ENCODE peak calls at places on chromosome X, in ten cellular contexts. C is GM20000, S is GM12865, F is A673, E is astrocyte of the spinal cord, I is SK-N-SH, G is esophagus muscularis mucosa, T is neural crest cell, J is cardiac fibroblast, Q is IMR-90. D is an unnamed sample.

GRCh38 chrX:93874554-93874953 is 200.5 kb downstream of the FAM133A start:
- DNase-seq in J (peak; percentile 2), S (peak; percentile 1), F (peak; percentile 51), C (no peak), I (peak; percentile 16), Q (no peak), T (peak; percentile 65), E (no peak), G (no peak), D (no peak)

GRCh38 chrX:148691456-148691855 is 191.0 kb downstream of the AFF2 start:
- DNase-seq in E (peak; percentile 3), I (no peak), T (no peak), Q (no peak), S (no peak), F (no peak), J (no peak), G (no peak), C (no peak), D (no peak)

GRCh38 chrX:20252392-20253231 is 14.1 kb downstream of the RPS6KA3 start:
- DNase-seq in E (peak; percentile 44), I (peak; percentile 35), F (peak; percentile 68), G (no peak), J (peak; percentile 57), T (peak; percentile 37), Q (peak; percentile 45), S (peak; percentile 62), C (no peak), D (peak; percentile 72)

GRCh38 chrX:69060631-69061408 is 104.4 kb downstream of the PJA1 start:
- DNase-seq in J (peak; percentile 68), E (peak; percentile 34), Q (peak; percentile 31), T (peak; percentile 21), G (no peak), C (peak; percentile 20), I (no peak), F (no peak), S (no peak), D (no peak)

GRCh38 chrX:24838624-24839023 is 144.9 kb downstream of the POLA1 start:
- DNase-seq in I (peak; percentile 7), T (peak; percentile 27), E (peak; percentile 50), S (peak; percentile 26), J (peak; percentile 49), C (peak; percentile 1), Q (peak; percentile 50), G (no peak), F (peak; percentile 72), D (peak; percentile 12)

GRCh38 chrX:43693602-43694406 is 37.7 kb downstream of the MAOA start:
- DNase-seq in S (no peak), E (peak; percentile 41), T (no peak), Q (no peak), F (no peak), J (no peak), C (no peak), I (no peak), G (no peak), D (no peak)

GRCh38 chrX:150017868-150018267 is 79.6 kb upstream of the EOLA2 start:
- DNase-seq in F (no peak), E (no peak), G (no peak), I (no peak), S (no peak), J (no peak), C (no peak), T (no peak), Q (no peak), D (no peak)

GRCh38 chrX:105483011-105483410 is 262.5 kb upstream of the TEX13A start:
- DNase-seq in F (no peak), T (no peak), I (no peak), E (peak; percentile 58), C (no peak), S (no peak), Q (peak; percentile 0), J (peak; percentile 69), G (no peak), D (no peak)

GRCh38 chrX:110394653-110395052 is 36.0 kb downstream of the RTL9 start:
- DNase-seq in G (no peak), E (peak; percentile 58), J (peak; percentile 37), S (no peak), I (no peak), Q (peak; percentile 86), T (no peak), F (no peak), C (no peak), D (no peak)

GRCh38 chrX:31546130-31546529 is 474.3 kb upstream of the FTHL17 start:
- DNase-seq in E (peak; percentile 79), G (no peak), F (peak; percentile 80), J (peak; percentile 78), T (no peak), C (no peak), I (no peak), S (no peak), Q (peak; percentile 76), D (no peak)

GRCh38 chrX:22300130-22300529 is 27.4 kb downstream of the CBLL2 start:
- DNase-seq in J (peak; percentile 56), C (no peak), E (peak; percentile 71), S (no peak), G (no peak), F (peak; percentile 48), T (no peak), Q (peak; percentile 67), I (peak; percentile 19), D (peak; percentile 1)

GRCh38 chrX:110086916-110087484 is 84.1 kb downstream of the TMEM164 start:
- DNase-seq in E (peak; percentile 87), T (no peak), J (peak; percentile 86), Q (peak; percentile 96), C (no peak), I (no peak), F (no peak), G (no peak), S (peak; percentile 2), D (no peak)

GRCh38 chrX:55874807-55875206 is 157.3 kb downstream of the RRAGB start:
- DNase-seq in F (no peak), T (no peak), G (no peak), C (no peak), S (no peak), E (no peak), Q (no peak), I (no peak), J (no peak), D (no peak)

DNA sequence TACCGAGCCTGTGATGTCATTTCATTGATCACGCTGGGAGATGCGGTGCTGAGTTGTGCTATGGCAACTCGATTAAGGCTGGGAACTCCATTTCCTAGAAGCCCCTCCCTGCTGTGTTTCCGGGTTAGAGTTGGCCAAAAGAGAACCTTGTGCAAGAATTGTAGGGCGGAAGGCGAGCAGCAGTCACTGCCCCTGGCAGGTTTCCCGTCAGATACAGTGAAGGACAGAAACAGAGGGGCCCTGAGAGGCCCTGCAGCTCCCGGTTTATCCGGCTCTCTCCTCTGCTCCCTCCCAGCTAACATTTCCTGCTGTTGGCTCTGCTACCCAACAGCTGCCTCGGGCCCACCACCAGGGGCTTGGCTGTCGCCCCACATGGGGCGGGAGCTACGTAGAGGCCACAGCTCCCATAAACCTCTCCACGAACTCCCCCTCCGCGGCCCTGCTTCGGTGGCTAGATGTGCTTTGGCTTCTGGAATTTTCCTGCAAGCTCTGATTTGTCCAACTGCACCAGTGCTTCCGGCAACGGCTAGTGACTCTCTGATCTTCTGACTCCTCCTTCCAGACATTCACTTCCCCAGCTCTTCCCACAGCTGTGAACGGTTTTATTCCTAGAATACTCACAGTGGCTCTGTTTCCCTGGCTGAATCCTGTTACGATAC is 74.9 kb upstream of the USP9X start:
- DNase-seq in T (no peak), C (peak; percentile 24), Q (peak; percentile 88), G (peak; percentile 91), I (peak; percentile 65), J (peak; percentile 98), F (peak; percentile 75), S (peak; percentile 23), E (peak; percentile 86), D (peak; percentile 72)
- TF ChIP-seq CTCF in T (peak; percentile 29), C (no peak), Q (peak; percentile 16), G (peak; percentile 11), I (peak; percentile 22), J (peak; percentile 17), F (no peak), S (no peak), E (peak; percentile 18), D (no peak)

GRCh38 chrX:11629593-11630211 is 36.0 kb downstream of the ARHGAP6 start:
- DNase-seq in T (no peak), G (no peak), S (peak; percentile 72), Q (peak; percentile 51), C (peak; percentile 7), F (no peak), J (peak; percentile 85), I (no peak), E (peak; percentile 80), D (no peak)
- TF ChIP-seq CTCF in T (no peak), G (no peak), S (no peak), Q (no peak), C (no peak), F (no peak), J (no peak), I (no peak), E (no peak), D (no peak)

DNA sequence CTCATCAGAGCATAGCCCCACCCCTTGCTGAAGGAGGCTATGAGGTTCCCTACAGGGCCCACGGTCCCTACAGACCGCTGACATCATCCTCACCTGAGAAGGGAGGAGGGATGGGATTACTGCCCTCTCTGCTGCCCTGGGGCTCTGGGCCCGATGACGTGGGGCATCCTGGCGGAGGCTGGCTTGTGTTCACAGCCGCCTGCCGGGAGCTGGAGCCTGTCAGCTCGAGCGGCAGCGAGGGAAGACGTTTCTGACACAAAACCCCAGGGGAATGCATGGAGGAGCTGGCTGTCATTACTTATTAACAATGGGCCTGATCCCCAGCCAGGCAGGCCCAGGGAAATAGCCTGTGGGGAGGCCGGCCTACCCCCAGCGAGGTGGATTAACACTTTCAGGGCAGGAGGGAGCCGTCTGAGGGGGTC is 106.6 kb upstream of the ATP6AP2 start:
- DNase-seq in J (peak; percentile 12), E (peak; percentile 44), G (no peak), T (peak; percentile 12), C (no peak), I (peak; percentile 66), Q (peak; percentile 4), S (peak; percentile 10), F (peak; percentile 91), D (no peak)
- TF ChIP-seq CTCF in J (no peak), E (no peak), G (no peak), T (no peak), C (no peak), I (no peak), Q (no peak), S (no peak), F (no peak), D (no peak)

GRCh38 chrX:70279081-70279480 is 2.9 kb upstream of the RAB41 start:
- DNase-seq in J (no peak), C (no peak), I (no peak), E (no peak), F (no peak), G (no peak), Q (no peak), S (no peak), T (no peak), D (no peak)

GRCh38 chrX:70280573-70280972 is 1.4 kb upstream of the RAB41 start:
- DNase-seq in S (no peak), T (no peak), J (no peak), G (no peak), F (no peak), E (no peak), Q (no peak), C (no peak), I (no peak), D (no peak)

DNA sequence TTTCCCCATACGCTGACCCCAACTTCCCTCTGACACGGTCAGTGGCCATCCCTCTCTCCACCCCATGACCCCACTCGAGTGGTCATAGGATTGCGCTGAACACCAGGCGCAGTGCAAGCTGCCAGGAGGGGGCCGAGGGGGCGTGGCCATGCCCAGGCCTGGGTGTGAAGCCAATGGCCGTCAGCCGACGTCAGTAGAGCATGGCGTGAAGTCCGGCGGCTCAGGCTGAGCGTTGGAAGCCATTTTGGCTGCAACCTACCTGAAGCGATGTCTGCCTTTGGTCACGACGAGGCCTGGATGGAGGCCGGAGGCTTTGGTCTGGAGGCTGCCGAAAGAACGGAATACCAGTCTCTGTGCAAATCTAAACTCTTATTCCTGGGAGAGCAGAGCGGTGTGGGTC is at the start of gene RAB41:
- DNase-seq in I (no peak), E (no peak), C (no peak), Q (no peak), T (no peak), G (no peak), F (no peak), J (no peak), S (no peak), D (no peak)
- TF ChIP-seq CTCF in I (no peak), E (no peak), C (no peak), Q (no peak), T (no peak), G (no peak), F (no peak), J (no peak), S (no peak), D (no peak)